ENCODE peak calls at places on chromosomes 7 and 10, in nine cellular contexts. I is GM10248, H is heart right ventricle, T is heart left ventricle, D is neural progenitor cell, K is RWPE1, U is HFFc6, R is psoas muscle, X is neural crest cell. P is an unnamed sample.

GRCh38 chr7:38339953-38340819 is 66.8 kb upstream of the TARP start:
- DNase-seq in I (no peak), H (no peak), T (no peak), D (no peak), K (no peak), U (no peak), R (no peak), X (no peak), P (no peak)

GRCh38 chr10:74813371-74813770 is 13.0 kb upstream of the KAT6B start:
- DNase-seq in I (no peak), H (no peak), T (no peak), D (peak; percentile 30), K (no peak), U (no peak), R (no peak), X (no peak), P (no peak)

GRCh38 chr7:11749629-11750028 is 82.4 kb downstream of the THSD7A start:
- DNase-seq in I (no peak), H (no peak), T (no peak), D (no peak), K (no peak), U (no peak), R (no peak), X (no peak), P (no peak)

GRCh38 chr10:27819781-27820531 is 74.3 kb upstream of the MKX start:
- DNase-seq in I (no peak), H (peak; percentile 55), T (peak; percentile 81), D (no peak), K (peak; percentile 19), U (peak; percentile 76), R (peak; percentile 50), X (no peak), P (no peak)

GRCh38 chr10:69439350-69439739 is 11.9 kb upstream of the TSPAN15 start:
- DNase-seq in I (no peak), H (peak; percentile 31), T (no peak), D (no peak), K (peak; percentile 92), U (peak; percentile 80), R (peak; percentile 97), X (no peak), P (no peak)

GRCh38 chr7:5452937-5453540 is 29.4 kb upstream of the TNRC18 start:
- DNase-seq in I (no peak), H (peak; percentile 44), T (no peak), D (peak; percentile 89), K (no peak), U (peak; percentile 19), R (no peak), X (no peak), P (no peak)

GRCh38 chr10:133614830-133615580 is 11.6 kb downstream of the FRG2B start:
- DNase-seq in I (no peak), H (no peak), T (no peak), D (no peak), K (no peak), U (no peak), R (no peak), X (no peak), P (no peak)

GRCh38 chr7:44286182-44286617 is 39.2 kb downstream of the CAMK2B start:
- DNase-seq in I (no peak), H (no peak), T (peak; percentile 35), D (no peak), K (no peak), U (no peak), R (peak; percentile 85), X (no peak), P (no peak)

GRCh38 chr10:7529638-7530037 is 118.8 kb upstream of the SFMBT2 start:
- DNase-seq in I (no peak), H (no peak), T (peak; percentile 48), D (peak; percentile 32), K (peak; percentile 13), U (no peak), R (no peak), X (no peak), P (no peak)
- TF ChIP-seq CTCF in I (no peak), H (peak; percentile 48), T (peak; percentile 32), D (no peak), K (no peak), U (no peak), R (no peak), X (peak; percentile 20), P (peak; percentile 19)

DNA sequence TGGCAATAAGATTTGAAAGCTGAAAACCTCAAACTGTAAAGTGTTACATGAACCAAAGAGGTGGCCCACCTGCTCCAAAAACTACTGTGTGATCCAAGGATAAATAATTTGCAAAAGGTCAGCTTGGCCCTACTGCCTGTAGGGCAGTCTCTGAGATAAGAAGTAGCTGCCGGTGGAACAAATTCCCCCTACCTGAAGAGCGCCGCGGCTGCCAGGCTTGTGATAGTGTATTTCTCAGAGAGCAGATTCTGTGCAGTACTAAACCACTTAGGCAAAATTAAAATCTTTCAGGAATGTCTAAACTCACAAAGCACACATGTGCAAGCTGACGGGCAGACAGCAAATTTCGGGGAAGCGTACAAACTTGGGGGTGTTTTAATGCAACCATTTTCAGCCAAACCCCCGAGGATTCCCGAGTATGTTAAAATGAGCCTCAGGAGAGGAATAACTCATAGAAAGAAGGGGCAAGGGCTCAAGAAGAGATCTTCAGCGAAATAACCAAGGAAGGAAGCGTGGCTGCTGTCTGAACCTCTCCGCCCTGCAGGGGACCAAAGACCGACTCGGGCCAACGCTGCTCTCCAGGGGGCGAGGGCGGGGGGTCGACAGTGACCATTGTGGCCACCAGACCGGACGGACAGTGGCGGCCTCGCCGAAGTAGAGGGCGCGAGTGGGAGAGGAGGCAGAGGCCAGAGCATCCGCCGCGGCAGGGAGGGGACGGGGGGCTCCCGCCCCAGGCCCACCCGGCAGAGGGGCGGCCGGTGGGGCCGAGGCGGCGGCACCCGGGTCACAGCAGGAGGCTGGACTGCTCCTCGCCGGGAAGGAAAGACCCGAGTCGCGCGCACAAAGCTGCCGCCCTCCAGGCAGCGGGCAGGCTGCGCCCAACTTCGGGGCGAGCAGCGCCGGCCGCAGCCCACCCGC is 874 bp downstream of the HYCC1 start:
- DNase-seq in I (no peak), H (peak; percentile 30), T (peak; percentile 46), D (peak; percentile 61), K (no peak), U (no peak), R (peak; percentile 53), X (peak; percentile 57), P (no peak)
- TF ChIP-seq CTCF in I (no peak), H (no peak), T (no peak), D (no peak), K (peak; percentile 33), U (no peak), R (no peak), X (peak; percentile 7), P (peak; percentile 12)

GRCh38 chr10:50417906-50418697 is 166.8 kb upstream of the ASAH2 start:
- DNase-seq in I (peak; percentile 82), H (peak; percentile 70), T (peak; percentile 85), D (peak; percentile 79), K (peak; percentile 91), U (peak; percentile 88), R (peak; percentile 86), X (peak; percentile 24), P (peak; percentile 77)
- TF ChIP-seq CTCF in I (no peak), H (no peak), T (no peak), D (peak; percentile 10), K (no peak), U (peak; percentile 5), R (peak; percentile 14), X (no peak), P (peak; percentile 20)

GRCh38 chr10:116511365-116511764 is 34.4 kb upstream of the PNLIP start:
- DNase-seq in I (no peak), H (no peak), T (no peak), D (no peak), K (no peak), U (no peak), R (no peak), X (no peak), P (no peak)
- TF ChIP-seq CTCF in I (no peak), H (no peak), T (no peak), D (peak; percentile 18), K (no peak), U (no peak), R (no peak), X (no peak), P (no peak)

GRCh38 chr7:18610331-18610948 is 114.9 kb downstream of the HDAC9 start:
- DNase-seq in I (peak; percentile 10), H (no peak), T (no peak), D (peak; percentile 64), K (peak; percentile 10), U (peak; percentile 7), R (no peak), X (peak; percentile 36), P (peak; percentile 6)
- TF ChIP-seq CTCF in I (peak; percentile 61), H (peak; percentile 43), T (peak; percentile 28), D (peak; percentile 87), K (peak; percentile 25), U (peak; percentile 67), R (peak; percentile 45), X (peak; percentile 67), P (peak; percentile 63)

GRCh38 chr10:77390481-77390891 is 247.1 kb downstream of the KCNMA1 start:
- DNase-seq in I (no peak), H (no peak), T (no peak), D (no peak), K (no peak), U (peak; percentile 19), R (no peak), X (no peak), P (no peak)
- TF ChIP-seq CTCF in I (no peak), H (no peak), T (no peak), D (no peak), K (no peak), U (no peak), R (no peak), X (no peak), P (no peak)

P was measured in GM13977.